ENCODE peak calls at places on chromosomes 7 and 10, in eight cellular contexts. U is H54; Q is stimulated activated CD4-positive, alpha-beta T cell treated with anti-CD3 and anti-CD28 coated beads, TNF-alpha, amount 100 ng/mL, for 1 hour; O is activated naive CD8-positive, alpha-beta T cell treated with anti-CD3 and anti-CD28 coated beads for 36 hours; V is body of pancreas; G is HFFc6; X is LNCaP clone FGC; J is NCI-H2081. D is an unnamed sample.

GRCh38 chr10:48973065-48973464 is 33.4 kb upstream of the LRRC18 start:
- DNase-seq in U (no peak), Q (no peak), O (no peak), V (no peak), G (no peak), X (no peak), J (no peak), D (no peak)

GRCh38 chr7:36045275-36045674 is 107.8 kb upstream of the EEPD1 start:
- DNase-seq in U (no peak), Q (no peak), O (no peak), V (no peak), G (peak), X (no peak), J (no peak), D (no peak)

GRCh38 chr7:121954803-121955202 is 81.8 kb downstream of the PTPRZ1 start:
- DNase-seq in U (peak), Q (no peak), O (no peak), V (no peak), G (peak), X (no peak), J (no peak), D (no peak)

GRCh38 chr10:72979709-72980108 is 25.1 kb upstream of the PLA2G12B start:
- DNase-seq in U (no peak), Q (no peak), O (no peak), V (no peak), G (no peak), X (no peak), J (no peak), D (no peak)

GRCh38 chr7:107924841-107925490 is 34.0 kb downstream of the DLD start:
- DNase-seq in U (no peak), Q (no peak), O (no peak), V (no peak), G (no peak), X (no peak), J (no peak), D (no peak)

GRCh38 chr10:122149138-122149606 is 121.9 kb upstream of the BTBD16 start:
- DNase-seq in U (no peak), Q (no peak), O (no peak), V (no peak), G (no peak), X (no peak), J (no peak), D (no peak)

GRCh38 chr7:38229386-38229785 is 44.0 kb downstream of the TARP start:
- DNase-seq in U (peak), Q (no peak), O (no peak), V (no peak), G (peak), X (no peak), J (no peak), D (no peak)

GRCh38 chr7:23123007-23123406 is 17.4 kb downstream of the KLHL7 start:
- DNase-seq in U (no peak), Q (no peak), O (no peak), V (no peak), G (no peak), X (no peak), J (no peak), D (no peak)

GRCh38 chr7:1639071-1639470 is 31.0 kb upstream of the ELFN1 start:
- DNase-seq in U (no peak), Q (no peak), O (no peak), V (no peak), G (no peak), X (no peak), J (no peak), D (no peak)

GRCh38 chr7:131327049-131327625 is 539 bp upstream of the MKLN1 start:
- DNase-seq in U (peak), Q (no peak), O (no peak), V (no peak), G (peak), X (peak), J (peak), D (peak)

GRCh38 chr7:41699532-41699931 is 3.4 kb downstream of the INHBA start:
- DNase-seq in U (no peak), Q (no peak), O (no peak), V (no peak), G (no peak), X (no peak), J (no peak), D (no peak)

GRCh38 chr10:73968101-73968515 is 29.8 kb upstream of the VCL start:
- DNase-seq in U (no peak), Q (no peak), O (no peak), V (no peak), G (no peak), X (no peak), J (no peak), D (no peak)

GRCh38 chr7:138400400-138400886 is 59.6 kb upstream of the TRIM24 start:
- DNase-seq in U (no peak), Q (no peak), O (no peak), V (no peak), G (no peak), X (no peak), J (no peak), D (no peak)

GRCh38 chr7:149529136-149529718 is 31.6 kb upstream of the ZNF746 start:
- DNase-seq in U (no peak), Q (no peak), O (no peak), V (no peak), G (no peak), X (no peak), J (no peak), D (no peak)

GRCh38 chr10:35262436-35262835 is 73.9 kb upstream of the CCNY start:
- DNase-seq in U (no peak), Q (no peak), O (no peak), V (no peak), G (no peak), X (no peak), J (no peak), D (no peak)

GRCh38 chr7:22109761-22110160 is 164.1 kb upstream of the CDCA7L start:
- DNase-seq in U (peak), Q (no peak), O (peak), V (peak), G (peak), X (peak), J (no peak), D (no peak)

GRCh38 chr7:130292682-130293257 is at the start of gene CPA4:
- DNase-seq in U (peak), Q (no peak), O (no peak), V (no peak), G (peak), X (no peak), J (no peak), D (peak)

GRCh38 chr7:33849961-33850559 is 55.3 kb upstream of the BMPER start:
- DNase-seq in U (no peak), Q (no peak), O (no peak), V (no peak), G (no peak), X (no peak), J (no peak), D (no peak)

GRCh38 chr10:124085680-124086079 is 7.7 kb downstream of the CHST15 start:
- DNase-seq in U (no peak), Q (no peak), O (no peak), V (no peak), G (no peak), X (no peak), J (no peak), D (no peak)

GRCh38 chr7:76220185-76221057 is 18.7 kb downstream of the SRRM3 start:
- DNase-seq in U (no peak), Q (no peak), O (no peak), V (peak), G (peak), X (no peak), J (no peak), D (no peak)

GRCh38 chr10:23201837-23202236 is 9.7 kb downstream of the PTF1A start:
- DNase-seq in U (no peak), Q (no peak), O (no peak), V (no peak), G (no peak), X (no peak), J (no peak), D (no peak)

GRCh38 chr7:98354511-98355249 is 46.2 kb downstream of the BAIAP2L1 start:
- DNase-seq in U (peak), Q (no peak), O (no peak), V (no peak), G (peak), X (peak), J (no peak), D (peak)

GRCh38 chr7:157684157-157684595 is 347.4 kb downstream of the DNAJB6 start:
- DNase-seq in U (no peak), Q (no peak), O (no peak), V (no peak), G (no peak), X (no peak), J (no peak), D (no peak)

GRCh38 chr10:61020420-61021158 is 76.6 kb upstream of the RHOBTB1 start:
- DNase-seq in U (no peak), Q (no peak), O (no peak), V (no peak), G (no peak), X (no peak), J (no peak), D (no peak)

GRCh38 chr7:119996634-119997033 is 276.3 kb upstream of the KCND2 start:
- DNase-seq in U (no peak), Q (no peak), O (no peak), V (no peak), G (no peak), X (no peak), J (no peak), D (no peak)

GRCh38 chr7:28926871-28927597 is 31.1 kb downstream of the TRIL start:
- DNase-seq in U (peak), Q (no peak), O (peak), V (peak), G (peak), X (peak), J (peak), D (peak)

GRCh38 chr7:131300572-131301466 is 26.9 kb upstream of the MKLN1 start:
- DNase-seq in U (no peak), Q (no peak), O (no peak), V (no peak), G (no peak), X (no peak), J (no peak), D (no peak)

GRCh38 chr7:452230-452751 is 67.4 kb downstream of the PDGFA start:
- DNase-seq in U (no peak), Q (no peak), O (no peak), V (no peak), G (no peak), X (no peak), J (no peak), D (no peak)

GRCh38 chr10:103168436-103168835 is 24.6 kb downstream of the NT5C2 start:
- DNase-seq in U (no peak), Q (no peak), O (no peak), V (no peak), G (peak), X (no peak), J (no peak), D (no peak)

GRCh38 chr7:142581341-142581740 is 167.9 kb upstream of the PRSS1 start:
- DNase-seq in U (no peak), Q (peak), O (peak), V (no peak), G (no peak), X (no peak), J (no peak), D (no peak)

GRCh38 chr10:59830601-59831259 is 75.6 kb downstream of the CCDC6 start:
- DNase-seq in U (peak), Q (no peak), O (no peak), V (peak), G (peak), X (peak), J (peak), D (no peak)

GRCh38 chr10:4137299-4137698 is 352.3 kb upstream of the KLF6 start:
- DNase-seq in U (no peak), Q (no peak), O (no peak), V (no peak), G (no peak), X (no peak), J (no peak), D (no peak)

GRCh38 chr7:42232275-42232674 is 4.7 kb downstream of the GLI3 start:
- DNase-seq in U (peak), Q (no peak), O (no peak), V (no peak), G (peak), X (no peak), J (no peak), D (no peak)

GRCh38 chr7:23353172-23353571 is 54.0 kb downstream of the MALSU1 start:
- DNase-seq in U (no peak), Q (no peak), O (no peak), V (no peak), G (no peak), X (no peak), J (peak), D (no peak)

GRCh38 chr7:149871576-149871975 is 2.2 kb upstream of the ATP6V0E2 start:
- DNase-seq in U (no peak), Q (no peak), O (no peak), V (no peak), G (no peak), X (no peak), J (no peak), D (no peak)

GRCh38 chr7:54831046-54831643 is 72.1 kb upstream of the SEC61G start:
- DNase-seq in U (no peak), Q (no peak), O (no peak), V (no peak), G (no peak), X (no peak), J (no peak), D (no peak)

GRCh38 chr7:138257459-138258193 is 181.4 kb downstream of the AKR1D1 start:
- DNase-seq in U (no peak), Q (no peak), O (no peak), V (peak), G (no peak), X (no peak), J (no peak), D (no peak)

D was measured in T1000.